ENCODE peak calls at places on chromosomes 13 and 19, in four cellular contexts. Z is neural progenitor cell, D is endothelial cell of umbilical vein, S is keratinocyte. U is an unnamed sample.

GRCh38 chr13:19072543-19072942 is 109.1 kb downstream of the TUBA3C start:
- DNase-seq in Z (no peak), S (no peak), D (no peak), U (no peak)

GRCh38 chr19:39070888-39071287 is 13.3 kb upstream of the ACP7 start:
- DNase-seq in Z (no peak), S (no peak), D (no peak), U (no peak)

GRCh38 chr13:111217661-111218060 is 102.6 kb downstream of the ARHGEF7 start:
- DNase-seq in Z (no peak), S (no peak), D (no peak), U (no peak)

GRCh38 chr19:12665281-12665573 is 1.3 kb downstream of the MAN2B1 start:
- DNase-seq in D (no peak), S (no peak), Z (no peak), U (no peak)

GRCh38 chr19:14550201-14550754 is 20.9 kb downstream of the TECR start:
- DNase-seq in D (no peak), Z (no peak), S (no peak), U (peak; percentile 46)

GRCh38 chr13:108911807-108912206 is 282.4 kb downstream of the MYO16 start:
- DNase-seq in Z (no peak), S (no peak), D (no peak), U (no peak)

GRCh38 chr13:60047943-60048342 is 115.8 kb downstream of the DIAPH3 start:
- DNase-seq in Z (peak; percentile 9), S (no peak), D (no peak), U (no peak)

GRCh38 chr13:94700536-94700935 is 11.8 kb downstream of the SOX21 start:
- DNase-seq in S (no peak), D (no peak), Z (no peak), U (no peak)

GRCh38 chr19:45443462-45444317 is 20.0 kb upstream of the ERCC1 start:
- DNase-seq in S (no peak), Z (peak; percentile 98), D (peak; percentile 93), U (peak; percentile 98)

GRCh38 chr19:38692458-38693379 is 45.3 kb downstream of the ACTN4 start:
- DNase-seq in Z (peak; percentile 22), D (no peak), S (no peak), U (no peak)

GRCh38 chr13:111663505-111663904 is 343.1 kb downstream of the TEX29 start:
- DNase-seq in S (no peak), Z (no peak), D (no peak), U (no peak)

GRCh38 chr13:111506131-111506530 is 185.7 kb downstream of the TEX29 start:
- DNase-seq in S (no peak), D (no peak), Z (no peak), U (no peak)

GRCh38 chr13:24502567-24503375 is 9.8 kb downstream of the PARP4 start:
- DNase-seq in Z (peak; percentile 62), S (no peak), D (peak; percentile 45), U (peak; percentile 48)

GRCh38 chr19:41321204-41321599 is 11.2 kb downstream of the CCDC97 start:
- DNase-seq in Z (no peak), D (no peak), S (no peak), U (no peak)

GRCh38 chr19:41320568-41320967 is 10.6 kb downstream of the CCDC97 start:
- DNase-seq in D (no peak), S (no peak), Z (no peak), U (no peak)

GRCh38 chr19:41322451-41322850 is 12.5 kb downstream of the CCDC97 start:
- DNase-seq in D (no peak), Z (no peak), S (no peak), U (no peak)

GRCh38 chr19:41323023-41323422 is 13.1 kb downstream of the CCDC97 start:
- DNase-seq in D (peak; percentile 82), Z (no peak), S (no peak), U (peak; percentile 51)

DNA sequence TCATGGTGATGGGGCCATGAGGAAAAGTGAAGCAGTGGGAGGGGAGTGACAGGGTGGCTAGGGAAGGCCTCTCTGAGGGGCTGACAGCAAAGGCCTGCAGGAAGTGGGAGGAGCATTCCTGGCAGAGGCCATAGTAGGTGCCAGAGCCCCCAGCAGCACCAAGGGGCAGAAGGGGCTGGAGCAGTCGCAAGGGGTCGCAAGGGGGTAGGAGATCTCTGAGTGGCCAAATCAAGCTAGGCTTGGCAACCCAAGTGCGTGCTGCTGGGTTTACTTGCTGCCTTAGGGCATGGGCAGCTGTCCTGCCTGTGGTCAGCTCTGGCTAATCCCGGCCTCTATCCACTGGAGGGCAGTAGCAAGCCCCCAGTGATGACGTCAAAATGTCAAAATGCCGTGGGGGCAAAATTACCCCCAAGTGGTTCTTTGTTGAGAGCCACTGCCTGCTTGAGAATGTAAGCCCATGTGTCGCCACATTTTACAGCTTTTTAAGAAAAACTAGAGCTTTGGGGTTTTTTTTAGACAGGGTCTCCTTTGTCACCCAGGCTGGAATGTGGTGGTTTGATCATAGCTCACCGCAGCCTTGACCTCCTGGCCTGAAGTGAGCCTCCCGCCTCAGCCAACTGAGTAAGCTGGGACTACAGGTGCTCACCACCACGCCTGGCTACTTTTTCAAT is 11.8 kb downstream of the CCDC97 start:
- DNase-seq in D (peak; percentile 76), Z (peak; percentile 80), S (no peak), U (peak; percentile 60)
- H3K4me1 ChIP-seq in D (peaks cover 46% of the 10 kb centered on the region), Z (peaks cover 18% of the 10 kb centered on the region), S (peaks cover 3% of the 10 kb centered on the region), U (peaks cover 57% of the 10 kb centered on the region)

GRCh38 chr19:5205388-5205787 is 135.2 kb downstream of the PTPRS start:
- DNase-seq in Z (no peak), D (no peak), S (no peak), U (no peak)

GRCh38 chr19:5205937-5206750 is 134.5 kb downstream of the PTPRS start:
- DNase-seq in Z (no peak), D (no peak), S (no peak), U (no peak)

GRCh38 chr19:5204212-5204611 is 136.4 kb downstream of the PTPRS start:
- DNase-seq in Z (no peak), D (no peak), S (no peak), U (no peak)

GRCh38 chr19:5207806-5208205 is 132.8 kb downstream of the PTPRS start:
- DNase-seq in Z (no peak), S (no peak), D (no peak), U (peak; percentile 1)

DNA sequence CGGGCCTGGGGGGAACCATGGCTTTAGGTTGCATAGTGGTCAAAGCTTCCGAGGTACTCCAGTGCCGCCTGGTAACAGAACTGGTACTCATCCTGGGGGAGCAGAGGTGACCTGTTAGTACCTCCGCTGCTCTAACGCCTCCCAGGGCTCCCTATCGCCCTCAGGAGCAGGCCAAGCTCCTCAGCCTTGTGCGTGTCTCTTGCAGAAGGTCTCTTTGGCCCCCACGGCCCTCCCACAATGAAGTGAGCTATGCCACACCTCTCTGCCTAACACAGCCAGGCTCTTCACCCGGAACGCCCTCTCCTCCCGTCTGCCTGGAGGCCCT is 133.9 kb downstream of the PTPRS start:
- DNase-seq in D (no peak), Z (no peak), S (no peak), U (peak; percentile 2)
- H3K27ac ChIP-seq in D (no peak overlapping the region), Z (peak overlapping the region; percentile 46), S (no peak overlapping the region), U (no peak overlapping the region)

GRCh38 chr13:28753208-28753892 is 34.6 kb upstream of the SLC46A3 start:
- DNase-seq in Z (no peak), S (peak; percentile 57), D (peak; percentile 81), U (peak; percentile 79)
- H2AFZ ChIP-seq in Z (no peak overlapping the region), S (peak overlapping the region; percentile 23), D (no peak overlapping the region), U (peak overlapping the region; percentile 28)

GRCh38 chr19:50861025-50861424 is 6.3 kb downstream of the KLK3 start:
- DNase-seq in D (no peak), Z (no peak), S (no peak), U (no peak)
- H3K4me1 ChIP-seq in D (no peaks in the 10 kb centered on the region), Z (no peaks in the 10 kb centered on the region), S (no peaks in the 10 kb centered on the region), U (no peaks in the 10 kb centered on the region)

GRCh38 chr13:20566917-20567755 is at the start of gene IFT88:
- DNase-seq in D (peak; percentile 90), Z (peak; percentile 95), S (no peak), U (peak; percentile 97)
- H3K27ac ChIP-seq in D (peak within 1 kb of the TSS; percentile 85), Z (peak within 1 kb of the TSS; percentile 83), S (peak within 1 kb of the TSS; percentile 64), U (peak within 1 kb of the TSS; percentile 97)

U was measured in hepatocyte.